ENCODE peak calls at places on chromosomes 6 and 20, in ten cellular contexts. One of them, this sample, is unnamed.

GRCh38 chr20:7392551-7392950 is 547.7 kb downstream of the HAO1 start:
- DNase-seq in Calu3: no peak
- DNase-seq in H54: no peak
- DNase-seq in dorsolateral prefrontal cortex: no peak
- DNase-seq in effector CD4-positive, alpha-beta T cell: no peak
- DNase-seq in CD8-positive, alpha-beta memory T cell: no peak
- DNase-seq in amniotic stem cell: no peak
- DNase-seq in bronchial epithelial cell: peak
- DNase-seq in DMS153: no peak
- DNase-seq in mesothelial cell of epicardium: no peak
- DNase-seq in this sample: no peak

GRCh38 chr6:136593748-136594490 is 43.7 kb upstream of the MAP7 start:
- DNase-seq in Calu3: peak
- DNase-seq in H54: peak
- DNase-seq in dorsolateral prefrontal cortex: no peak
- DNase-seq in effector CD4-positive, alpha-beta T cell: no peak
- DNase-seq in CD8-positive, alpha-beta memory T cell: no peak
- DNase-seq in amniotic stem cell: peak
- DNase-seq in bronchial epithelial cell: peak
- DNase-seq in DMS153: no peak
- DNase-seq in mesothelial cell of epicardium: no peak
- DNase-seq in this sample: peak

GRCh38 chr6:37174515-37175331 is 4.8 kb downstream of the PIM1 start:
- DNase-seq in Calu3: no peak
- DNase-seq in H54: no peak
- DNase-seq in dorsolateral prefrontal cortex: no peak
- DNase-seq in effector CD4-positive, alpha-beta T cell: no peak
- DNase-seq in CD8-positive, alpha-beta memory T cell: no peak
- DNase-seq in amniotic stem cell: no peak
- DNase-seq in bronchial epithelial cell: no peak
- DNase-seq in DMS153: no peak
- DNase-seq in mesothelial cell of epicardium: no peak
- DNase-seq in this sample: no peak

GRCh38 chr20:17646901-17647301 is 35.1 kb downstream of the RRBP1 start:
- DNase-seq in Calu3: no peak
- DNase-seq in H54: no peak
- DNase-seq in dorsolateral prefrontal cortex: peak
- DNase-seq in effector CD4-positive, alpha-beta T cell: no peak
- DNase-seq in CD8-positive, alpha-beta memory T cell: no peak
- DNase-seq in amniotic stem cell: no peak
- DNase-seq in bronchial epithelial cell: no peak
- DNase-seq in DMS153: no peak
- DNase-seq in mesothelial cell of epicardium: no peak
- DNase-seq in this sample: no peak

GRCh38 chr20:1184638-1185315 is at the start of gene TMEM74B:
- DNase-seq in Calu3: no peak
- DNase-seq in H54: no peak
- DNase-seq in dorsolateral prefrontal cortex: no peak
- DNase-seq in effector CD4-positive, alpha-beta T cell: no peak
- DNase-seq in CD8-positive, alpha-beta memory T cell: no peak
- DNase-seq in amniotic stem cell: no peak
- DNase-seq in bronchial epithelial cell: no peak
- DNase-seq in DMS153: no peak
- DNase-seq in mesothelial cell of epicardium: no peak
- DNase-seq in this sample: no peak

GRCh38 chr20:34022154-34022842 is 28.6 kb downstream of the RALY start:
- DNase-seq in Calu3: peak
- DNase-seq in H54: peak
- DNase-seq in dorsolateral prefrontal cortex: no peak
- DNase-seq in effector CD4-positive, alpha-beta T cell: no peak
- DNase-seq in CD8-positive, alpha-beta memory T cell: peak
- DNase-seq in amniotic stem cell: no peak
- DNase-seq in bronchial epithelial cell: peak
- DNase-seq in DMS153: no peak
- DNase-seq in mesothelial cell of epicardium: no peak
- DNase-seq in this sample: no peak

GRCh38 chr6:16707101-16707783 is 54.0 kb downstream of the ATXN1 start:
- DNase-seq in Calu3: no peak
- DNase-seq in H54: no peak
- DNase-seq in dorsolateral prefrontal cortex: no peak
- DNase-seq in effector CD4-positive, alpha-beta T cell: no peak
- DNase-seq in CD8-positive, alpha-beta memory T cell: no peak
- DNase-seq in amniotic stem cell: no peak
- DNase-seq in bronchial epithelial cell: no peak
- DNase-seq in DMS153: no peak
- DNase-seq in mesothelial cell of epicardium: no peak
- DNase-seq in this sample: no peak

GRCh38 chr6:83436674-83437073 is 5.8 kb upstream of the ME1 start:
- DNase-seq in Calu3: no peak
- DNase-seq in H54: no peak
- DNase-seq in dorsolateral prefrontal cortex: no peak
- DNase-seq in effector CD4-positive, alpha-beta T cell: no peak
- DNase-seq in CD8-positive, alpha-beta memory T cell: no peak
- DNase-seq in amniotic stem cell: no peak
- DNase-seq in bronchial epithelial cell: peak
- DNase-seq in DMS153: no peak
- DNase-seq in mesothelial cell of epicardium: no peak
- DNase-seq in this sample: no peak

GRCh38 chr6:54071941-54072340 is 39.3 kb upstream of the MLIP start:
- DNase-seq in Calu3: no peak
- DNase-seq in H54: no peak
- DNase-seq in dorsolateral prefrontal cortex: no peak
- DNase-seq in effector CD4-positive, alpha-beta T cell: no peak
- DNase-seq in CD8-positive, alpha-beta memory T cell: no peak
- DNase-seq in amniotic stem cell: no peak
- DNase-seq in bronchial epithelial cell: no peak
- DNase-seq in DMS153: no peak
- DNase-seq in mesothelial cell of epicardium: no peak
- DNase-seq in this sample: no peak

GRCh38 chr6:10655508-10656055 is 38.8 kb downstream of the C6orf52 start:
- DNase-seq in Calu3: no peak
- DNase-seq in H54: no peak
- DNase-seq in dorsolateral prefrontal cortex: no peak
- DNase-seq in effector CD4-positive, alpha-beta T cell: no peak
- DNase-seq in CD8-positive, alpha-beta memory T cell: peak
- DNase-seq in amniotic stem cell: no peak
- DNase-seq in bronchial epithelial cell: no peak
- DNase-seq in DMS153: no peak
- DNase-seq in mesothelial cell of epicardium: no peak
- DNase-seq in this sample: no peak

GRCh38 chr6:39251406-39251805 is 22.1 kb upstream of the KCNK5 start:
- DNase-seq in Calu3: no peak
- DNase-seq in H54: no peak
- DNase-seq in dorsolateral prefrontal cortex: no peak
- DNase-seq in effector CD4-positive, alpha-beta T cell: no peak
- DNase-seq in CD8-positive, alpha-beta memory T cell: no peak
- DNase-seq in amniotic stem cell: no peak
- DNase-seq in bronchial epithelial cell: peak
- DNase-seq in DMS153: peak
- DNase-seq in mesothelial cell of epicardium: no peak
- DNase-seq in this sample: no peak

GRCh38 chr20:2845607-2846006 is 5.1 kb downstream of the VPS16 start:
- DNase-seq in Calu3: no peak
- DNase-seq in H54: no peak
- DNase-seq in dorsolateral prefrontal cortex: no peak
- DNase-seq in effector CD4-positive, alpha-beta T cell: no peak
- DNase-seq in CD8-positive, alpha-beta memory T cell: no peak
- DNase-seq in amniotic stem cell: no peak
- DNase-seq in bronchial epithelial cell: no peak
- DNase-seq in DMS153: no peak
- DNase-seq in mesothelial cell of epicardium: no peak
- DNase-seq in this sample: no peak

GRCh38 chr20:13857304-13857703 is 72.5 kb downstream of the NDUFAF5 start:
- DNase-seq in Calu3: no peak
- DNase-seq in H54: no peak
- DNase-seq in dorsolateral prefrontal cortex: peak
- DNase-seq in effector CD4-positive, alpha-beta T cell: no peak
- DNase-seq in CD8-positive, alpha-beta memory T cell: no peak
- DNase-seq in amniotic stem cell: no peak
- DNase-seq in bronchial epithelial cell: no peak
- DNase-seq in DMS153: peak
- DNase-seq in mesothelial cell of epicardium: no peak
- DNase-seq in this sample: no peak

GRCh38 chr20:38875170-38875993 is 50.8 kb upstream of the FAM83D start:
- DNase-seq in Calu3: no peak
- DNase-seq in H54: no peak
- DNase-seq in dorsolateral prefrontal cortex: peak
- DNase-seq in effector CD4-positive, alpha-beta T cell: peak
- DNase-seq in CD8-positive, alpha-beta memory T cell: peak
- DNase-seq in amniotic stem cell: no peak
- DNase-seq in bronchial epithelial cell: no peak
- DNase-seq in DMS153: no peak
- DNase-seq in mesothelial cell of epicardium: no peak
- DNase-seq in this sample: no peak

GRCh38 chr20:35698298-35699126 is 640 bp downstream of the NFS1 start:
- DNase-seq in Calu3: peak
- DNase-seq in H54: no peak
- DNase-seq in dorsolateral prefrontal cortex: no peak
- DNase-seq in effector CD4-positive, alpha-beta T cell: no peak
- DNase-seq in CD8-positive, alpha-beta memory T cell: no peak
- DNase-seq in amniotic stem cell: no peak
- DNase-seq in bronchial epithelial cell: no peak
- DNase-seq in DMS153: no peak
- DNase-seq in mesothelial cell of epicardium: no peak
- DNase-seq in this sample: no peak

GRCh38 chr6:127031511-127031910 is 87.0 kb upstream of the RSPO3 start:
- DNase-seq in Calu3: no peak
- DNase-seq in H54: no peak
- DNase-seq in dorsolateral prefrontal cortex: no peak
- DNase-seq in effector CD4-positive, alpha-beta T cell: no peak
- DNase-seq in CD8-positive, alpha-beta memory T cell: no peak
- DNase-seq in amniotic stem cell: no peak
- DNase-seq in bronchial epithelial cell: no peak
- DNase-seq in DMS153: no peak
- DNase-seq in mesothelial cell of epicardium: no peak
- DNase-seq in this sample: no peak

GRCh38 chr20:16695633-16696032 is 34.2 kb upstream of the SNRPB2 start:
- DNase-seq in Calu3: no peak
- DNase-seq in H54: no peak
- DNase-seq in dorsolateral prefrontal cortex: no peak
- DNase-seq in effector CD4-positive, alpha-beta T cell: no peak
- DNase-seq in CD8-positive, alpha-beta memory T cell: no peak
- DNase-seq in amniotic stem cell: no peak
- DNase-seq in bronchial epithelial cell: no peak
- DNase-seq in DMS153: no peak
- DNase-seq in mesothelial cell of epicardium: no peak
- DNase-seq in this sample: no peak

GRCh38 chr6:38157905-38158304 is 338.4 kb downstream of the ZFAND3 start:
- DNase-seq in Calu3: no peak
- DNase-seq in H54: no peak
- DNase-seq in dorsolateral prefrontal cortex: no peak
- DNase-seq in effector CD4-positive, alpha-beta T cell: no peak
- DNase-seq in CD8-positive, alpha-beta memory T cell: no peak
- DNase-seq in amniotic stem cell: no peak
- DNase-seq in bronchial epithelial cell: no peak
- DNase-seq in DMS153: no peak
- DNase-seq in mesothelial cell of epicardium: no peak
- DNase-seq in this sample: no peak

GRCh38 chr20:50877232-50877631 is 54.0 kb downstream of the ADNP start:
- DNase-seq in Calu3: no peak
- DNase-seq in H54: no peak
- DNase-seq in dorsolateral prefrontal cortex: no peak
- DNase-seq in effector CD4-positive, alpha-beta T cell: no peak
- DNase-seq in CD8-positive, alpha-beta memory T cell: no peak
- DNase-seq in amniotic stem cell: no peak
- DNase-seq in bronchial epithelial cell: no peak
- DNase-seq in DMS153: no peak
- DNase-seq in mesothelial cell of epicardium: no peak
- DNase-seq in this sample: no peak

GRCh38 chr6:41693281-41693838 is 42.0 kb downstream of the TFEB start:
- DNase-seq in Calu3: no peak
- DNase-seq in H54: no peak
- DNase-seq in dorsolateral prefrontal cortex: peak
- DNase-seq in effector CD4-positive, alpha-beta T cell: no peak
- DNase-seq in CD8-positive, alpha-beta memory T cell: no peak
- DNase-seq in amniotic stem cell: no peak
- DNase-seq in bronchial epithelial cell: no peak
- DNase-seq in DMS153: no peak
- DNase-seq in mesothelial cell of epicardium: no peak
- DNase-seq in this sample: no peak